ENCODE peak calls at places on chromosomes 1 and 21, in seven cellular contexts. One of them, this sample, is unnamed.

GRCh38 chr1:226816585-226816984 is 53.8 kb upstream of the PSEN2 start:
- DNase-seq in transverse colon: no peak
- DNase-seq in A549: no peak
- DNase-seq in GM06990: no peak
- DNase-seq in activated B cell treated with CpG ODN at 0.5 μM for 24 hours: no peak
- DNase-seq in CD4-positive, alpha-beta T cell: no peak
- DNase-seq in PC-9: no peak
- DNase-seq in this sample: no peak

GRCh38 chr1:108068141-108068540 is 103.2 kb upstream of the VAV3 start:
- DNase-seq in transverse colon: no peak
- DNase-seq in A549: no peak
- DNase-seq in GM06990: no peak
- DNase-seq in activated B cell treated with CpG ODN at 0.5 μM for 24 hours: no peak
- DNase-seq in CD4-positive, alpha-beta T cell: no peak
- DNase-seq in PC-9: no peak
- DNase-seq in this sample: no peak

GRCh38 chr1:5424802-5425201 is 567.4 kb downstream of the NPHP4 start:
- DNase-seq in transverse colon: no peak
- DNase-seq in A549: no peak
- DNase-seq in GM06990: no peak
- DNase-seq in activated B cell treated with CpG ODN at 0.5 μM for 24 hours: no peak
- DNase-seq in CD4-positive, alpha-beta T cell: no peak
- DNase-seq in PC-9: peak; percentile 57
- DNase-seq in this sample: no peak

GRCh38 chr1:40462956-40463590 is 12.8 kb downstream of the ZFP69B start:
- DNase-seq in transverse colon: no peak
- DNase-seq in A549: no peak
- DNase-seq in GM06990: no peak
- DNase-seq in activated B cell treated with CpG ODN at 0.5 μM for 24 hours: no peak
- DNase-seq in CD4-positive, alpha-beta T cell: no peak
- DNase-seq in PC-9: no peak
- DNase-seq in this sample: no peak

GRCh38 chr1:7994827-7995226 is 31.3 kb downstream of the ERRFI1 start:
- DNase-seq in transverse colon: no peak
- DNase-seq in A549: no peak
- DNase-seq in GM06990: no peak
- DNase-seq in activated B cell treated with CpG ODN at 0.5 μM for 24 hours: no peak
- DNase-seq in CD4-positive, alpha-beta T cell: no peak
- DNase-seq in PC-9: no peak
- DNase-seq in this sample: no peak

GRCh38 chr21:29145354-29145782 is 14.9 kb downstream of the MAP3K7CL start:
- DNase-seq in transverse colon: no peak
- DNase-seq in A549: peak; percentile 3
- DNase-seq in GM06990: no peak
- DNase-seq in activated B cell treated with CpG ODN at 0.5 μM for 24 hours: no peak
- DNase-seq in CD4-positive, alpha-beta T cell: no peak
- DNase-seq in PC-9: no peak
- DNase-seq in this sample: no peak

GRCh38 chr1:221343106-221343505 is 398.8 kb downstream of the DUSP10 start:
- DNase-seq in transverse colon: no peak
- DNase-seq in A549: no peak
- DNase-seq in GM06990: no peak
- DNase-seq in activated B cell treated with CpG ODN at 0.5 μM for 24 hours: no peak
- DNase-seq in CD4-positive, alpha-beta T cell: no peak
- DNase-seq in PC-9: no peak
- DNase-seq in this sample: no peak

GRCh38 chr1:68594851-68595250 is 98.0 kb upstream of the DEPDC1 start:
- DNase-seq in transverse colon: no peak
- DNase-seq in A549: no peak
- DNase-seq in GM06990: no peak
- DNase-seq in activated B cell treated with CpG ODN at 0.5 μM for 24 hours: no peak
- DNase-seq in CD4-positive, alpha-beta T cell: no peak
- DNase-seq in PC-9: no peak
- DNase-seq in this sample: no peak

GRCh38 chr1:114435088-114435715 is 75.8 kb downstream of the TRIM33 start:
- DNase-seq in transverse colon: no peak
- DNase-seq in A549: no peak
- DNase-seq in GM06990: no peak
- DNase-seq in activated B cell treated with CpG ODN at 0.5 μM for 24 hours: no peak
- DNase-seq in CD4-positive, alpha-beta T cell: no peak
- DNase-seq in PC-9: no peak
- DNase-seq in this sample: no peak

GRCh38 chr1:201551877-201552731 is 13.2 kb downstream of the NAV1 start:
- DNase-seq in transverse colon: no peak
- DNase-seq in A549: peak; percentile 57
- DNase-seq in GM06990: no peak
- DNase-seq in activated B cell treated with CpG ODN at 0.5 μM for 24 hours: no peak
- DNase-seq in CD4-positive, alpha-beta T cell: no peak
- DNase-seq in PC-9: peak; percentile 55
- DNase-seq in this sample: no peak

GRCh38 chr1:119132179-119132578 is 8.3 kb downstream of the WARS2 start:
- DNase-seq in transverse colon: no peak
- DNase-seq in A549: no peak
- DNase-seq in GM06990: no peak
- DNase-seq in activated B cell treated with CpG ODN at 0.5 μM for 24 hours: no peak
- DNase-seq in CD4-positive, alpha-beta T cell: no peak
- DNase-seq in PC-9: no peak
- DNase-seq in this sample: no peak

GRCh38 chr1:203210988-203211387 is 18.5 kb downstream of the CHIT1 start:
- DNase-seq in transverse colon: no peak
- DNase-seq in A549: no peak
- DNase-seq in GM06990: no peak
- DNase-seq in activated B cell treated with CpG ODN at 0.5 μM for 24 hours: no peak
- DNase-seq in CD4-positive, alpha-beta T cell: no peak
- DNase-seq in PC-9: no peak
- DNase-seq in this sample: no peak

GRCh38 chr1:194294006-194294405 is 1107.6 kb upstream of the B3GALT2 start:
- DNase-seq in transverse colon: no peak
- DNase-seq in A549: no peak
- DNase-seq in GM06990: no peak
- DNase-seq in activated B cell treated with CpG ODN at 0.5 μM for 24 hours: no peak
- DNase-seq in CD4-positive, alpha-beta T cell: no peak
- DNase-seq in PC-9: no peak
- DNase-seq in this sample: no peak

GRCh38 chr1:37477198-37477931 is 3.0 kb downstream of the ZC3H12A start:
- DNase-seq in transverse colon: peak; percentile 87
- DNase-seq in A549: no peak
- DNase-seq in GM06990: peak; percentile 86
- DNase-seq in activated B cell treated with CpG ODN at 0.5 μM for 24 hours: peak; percentile 81
- DNase-seq in CD4-positive, alpha-beta T cell: peak; percentile 62
- DNase-seq in PC-9: peak; percentile 83
- DNase-seq in this sample: no peak

GRCh38 chr1:231295938-231296337 is 41.7 kb downstream of the EXOC8 start:
- DNase-seq in transverse colon: no peak
- DNase-seq in A549: no peak
- DNase-seq in GM06990: no peak
- DNase-seq in activated B cell treated with CpG ODN at 0.5 μM for 24 hours: no peak
- DNase-seq in CD4-positive, alpha-beta T cell: no peak
- DNase-seq in PC-9: no peak
- DNase-seq in this sample: no peak

GRCh38 chr1:110123224-110123623 is 11.0 kb downstream of the UBL4B start:
- DNase-seq in transverse colon: no peak
- DNase-seq in A549: no peak
- DNase-seq in GM06990: no peak
- DNase-seq in activated B cell treated with CpG ODN at 0.5 μM for 24 hours: no peak
- DNase-seq in CD4-positive, alpha-beta T cell: no peak
- DNase-seq in PC-9: no peak
- DNase-seq in this sample: no peak

GRCh38 chr21:26965567-26966359 is 1.1 kb downstream of the ADAMTS5 start:
- DNase-seq in transverse colon: peak; percentile 21
- DNase-seq in A549: no peak
- DNase-seq in GM06990: no peak
- DNase-seq in activated B cell treated with CpG ODN at 0.5 μM for 24 hours: no peak
- DNase-seq in CD4-positive, alpha-beta T cell: no peak
- DNase-seq in PC-9: no peak
- DNase-seq in this sample: peak; percentile 40

GRCh38 chr1:202765726-202766125 is 42.5 kb downstream of the KDM5B start:
- DNase-seq in transverse colon: no peak
- DNase-seq in A549: no peak
- DNase-seq in GM06990: no peak
- DNase-seq in activated B cell treated with CpG ODN at 0.5 μM for 24 hours: no peak
- DNase-seq in CD4-positive, alpha-beta T cell: no peak
- DNase-seq in PC-9: no peak
- DNase-seq in this sample: no peak

GRCh38 chr1:47575855-47576757 is 138.3 kb downstream of the FOXD2 start:
- DNase-seq in transverse colon: no peak
- DNase-seq in A549: no peak
- DNase-seq in GM06990: no peak
- DNase-seq in activated B cell treated with CpG ODN at 0.5 μM for 24 hours: no peak
- DNase-seq in CD4-positive, alpha-beta T cell: no peak
- DNase-seq in PC-9: no peak
- DNase-seq in this sample: no peak

GRCh38 chr1:225653463-225654276 is 747 bp upstream of the ENAH start:
- DNase-seq in transverse colon: peak; percentile 72
- DNase-seq in A549: peak; percentile 51
- DNase-seq in GM06990: peak; percentile 15
- DNase-seq in activated B cell treated with CpG ODN at 0.5 μM for 24 hours: peak; percentile 43
- DNase-seq in CD4-positive, alpha-beta T cell: no peak
- DNase-seq in PC-9: peak; percentile 68
- DNase-seq in this sample: peak; percentile 74

GRCh38 chr1:27135920-27136551 is 18.9 kb downstream of the SLC9A1 start:
- DNase-seq in transverse colon: no peak
- DNase-seq in A549: no peak
- DNase-seq in GM06990: peak; percentile 52
- DNase-seq in activated B cell treated with CpG ODN at 0.5 μM for 24 hours: no peak
- DNase-seq in CD4-positive, alpha-beta T cell: no peak
- DNase-seq in PC-9: no peak
- DNase-seq in this sample: no peak

GRCh38 chr1:170096806-170097340 is 22.4 kb upstream of the KIFAP3 start:
- DNase-seq in transverse colon: no peak
- DNase-seq in A549: no peak
- DNase-seq in GM06990: no peak
- DNase-seq in activated B cell treated with CpG ODN at 0.5 μM for 24 hours: no peak
- DNase-seq in CD4-positive, alpha-beta T cell: no peak
- DNase-seq in PC-9: no peak
- DNase-seq in this sample: no peak

GRCh38 chr1:170095976-170096725 is 21.7 kb upstream of the KIFAP3 start:
- DNase-seq in transverse colon: no peak
- DNase-seq in A549: no peak
- DNase-seq in GM06990: no peak
- DNase-seq in activated B cell treated with CpG ODN at 0.5 μM for 24 hours: no peak
- DNase-seq in CD4-positive, alpha-beta T cell: no peak
- DNase-seq in PC-9: no peak
- DNase-seq in this sample: no peak

GRCh38 chr1:170097449-170097948 is 23.0 kb upstream of the KIFAP3 start:
- DNase-seq in transverse colon: no peak
- DNase-seq in A549: no peak
- DNase-seq in GM06990: no peak
- DNase-seq in activated B cell treated with CpG ODN at 0.5 μM for 24 hours: no peak
- DNase-seq in CD4-positive, alpha-beta T cell: no peak
- DNase-seq in PC-9: no peak
- DNase-seq in this sample: no peak
- TF ChIP-seq CTCF in transverse colon: no peak
- TF ChIP-seq CTCF in A549: no peak
- TF ChIP-seq CTCF in GM06990: no peak
- TF ChIP-seq CTCF in activated B cell treated with CpG ODN at 0.5 μM for 24 hours: no peak
- TF ChIP-seq CTCF in CD4-positive, alpha-beta T cell: no peak
- TF ChIP-seq CTCF in PC-9: no peak
- TF ChIP-seq CTCF in this sample: no peak

DNA sequence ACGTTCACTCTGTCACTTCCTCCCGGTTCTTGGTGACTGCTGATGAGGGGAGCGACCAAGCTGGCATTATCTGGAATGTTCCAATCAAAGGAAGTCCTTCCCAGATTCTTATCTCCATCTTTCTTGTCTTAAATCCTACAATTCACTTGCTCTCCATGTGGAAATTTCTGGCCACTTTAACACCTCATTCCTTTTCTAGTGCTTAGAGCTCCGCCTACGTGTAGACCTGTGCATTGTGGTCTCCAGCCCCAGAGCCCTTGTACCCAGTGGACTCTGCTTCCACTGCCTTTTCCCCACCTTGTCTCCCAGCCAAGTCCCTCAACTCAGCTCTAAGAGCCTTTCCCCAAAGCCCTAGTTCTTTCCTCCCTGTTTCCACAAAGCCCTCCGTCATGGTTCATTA is 12.2 kb upstream of the KLHDC7A start:
- DNase-seq in transverse colon: no peak
- DNase-seq in A549: no peak
- DNase-seq in GM06990: no peak
- DNase-seq in activated B cell treated with CpG ODN at 0.5 μM for 24 hours: no peak
- DNase-seq in CD4-positive, alpha-beta T cell: no peak
- DNase-seq in PC-9: no peak
- DNase-seq in this sample: no peak
- TF ChIP-seq CTCF in transverse colon: no peak
- TF ChIP-seq CTCF in A549: no peak
- TF ChIP-seq CTCF in GM06990: no peak
- TF ChIP-seq CTCF in activated B cell treated with CpG ODN at 0.5 μM for 24 hours: no peak
- TF ChIP-seq CTCF in CD4-positive, alpha-beta T cell: no peak
- TF ChIP-seq CTCF in PC-9: no peak
- TF ChIP-seq CTCF in this sample: no peak

DNA sequence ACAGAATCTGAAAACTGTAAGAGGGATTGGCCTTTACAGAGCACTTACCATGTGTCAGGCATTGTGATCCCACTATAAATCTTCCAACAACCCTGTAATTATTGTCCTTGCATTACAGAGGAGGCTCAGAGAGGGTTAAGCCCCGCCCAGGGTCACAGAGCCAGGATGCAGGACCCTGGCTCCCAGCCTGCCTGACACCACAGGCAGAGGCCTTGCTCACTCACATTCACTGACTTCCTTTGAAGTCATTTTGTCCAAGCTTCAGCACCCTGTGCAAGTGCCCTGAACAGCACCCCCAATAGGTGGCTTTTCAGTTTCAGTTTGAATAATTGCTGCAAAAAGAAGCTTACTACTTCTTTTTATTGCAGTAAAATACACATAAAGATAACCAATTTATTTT is 256.8 kb upstream of the NFIA start:
- DNase-seq in transverse colon: peak; percentile 14
- DNase-seq in A549: no peak
- DNase-seq in GM06990: peak; percentile 0
- DNase-seq in activated B cell treated with CpG ODN at 0.5 μM for 24 hours: no peak
- DNase-seq in CD4-positive, alpha-beta T cell: no peak
- DNase-seq in PC-9: no peak
- DNase-seq in this sample: no peak
- TF ChIP-seq CTCF in transverse colon: no peak
- TF ChIP-seq CTCF in A549: no peak
- TF ChIP-seq CTCF in GM06990: no peak
- TF ChIP-seq CTCF in activated B cell treated with CpG ODN at 0.5 μM for 24 hours: no peak
- TF ChIP-seq CTCF in CD4-positive, alpha-beta T cell: no peak
- TF ChIP-seq CTCF in PC-9: no peak
- TF ChIP-seq CTCF in this sample: peak; percentile 12

GRCh38 chr1:41580021-41580420 is 95.5 kb upstream of the EDN2 start:
- DNase-seq in transverse colon: no peak
- DNase-seq in A549: no peak
- DNase-seq in GM06990: no peak
- DNase-seq in activated B cell treated with CpG ODN at 0.5 μM for 24 hours: no peak
- DNase-seq in CD4-positive, alpha-beta T cell: no peak
- DNase-seq in PC-9: no peak
- DNase-seq in this sample: no peak

GRCh38 chr1:41576620-41577019 is 92.1 kb upstream of the EDN2 start:
- DNase-seq in transverse colon: no peak
- DNase-seq in A549: no peak
- DNase-seq in GM06990: no peak
- DNase-seq in activated B cell treated with CpG ODN at 0.5 μM for 24 hours: no peak
- DNase-seq in CD4-positive, alpha-beta T cell: no peak
- DNase-seq in PC-9: no peak
- DNase-seq in this sample: no peak

GRCh38 chr1:41580520-41581172 is 96.2 kb upstream of the EDN2 start:
- DNase-seq in transverse colon: no peak
- DNase-seq in A549: no peak
- DNase-seq in GM06990: no peak
- DNase-seq in activated B cell treated with CpG ODN at 0.5 μM for 24 hours: no peak
- DNase-seq in CD4-positive, alpha-beta T cell: no peak
- DNase-seq in PC-9: no peak
- DNase-seq in this sample: no peak

GRCh38 chr1:41581216-41582003 is 96.9 kb upstream of the EDN2 start:
- DNase-seq in transverse colon: no peak
- DNase-seq in A549: no peak
- DNase-seq in GM06990: no peak
- DNase-seq in activated B cell treated with CpG ODN at 0.5 μM for 24 hours: no peak
- DNase-seq in CD4-positive, alpha-beta T cell: no peak
- DNase-seq in PC-9: no peak
- DNase-seq in this sample: no peak

GRCh38 chr1:41578712-41579335 is 94.3 kb upstream of the EDN2 start:
- DNase-seq in transverse colon: no peak
- DNase-seq in A549: peak; percentile 58
- DNase-seq in GM06990: no peak
- DNase-seq in activated B cell treated with CpG ODN at 0.5 μM for 24 hours: no peak
- DNase-seq in CD4-positive, alpha-beta T cell: no peak
- DNase-seq in PC-9: no peak
- DNase-seq in this sample: no peak
- TF ChIP-seq CTCF in transverse colon: peak; percentile 47
- TF ChIP-seq CTCF in A549: peak; percentile 41
- TF ChIP-seq CTCF in GM06990: peak; percentile 41
- TF ChIP-seq CTCF in activated B cell treated with CpG ODN at 0.5 μM for 24 hours: no peak
- TF ChIP-seq CTCF in CD4-positive, alpha-beta T cell: no peak
- TF ChIP-seq CTCF in PC-9: peak; percentile 64
- TF ChIP-seq CTCF in this sample: peak; percentile 30